ENCODE peak calls at places on chromosome 4, in seven cellular contexts. U, S, J, T, R, P and I are unnamed samples.

GRCh38 chr4:77931452-77932135 is 69.0 kb downstream of the MRPL1 start:
- DNase-seq in S (no peak), T (no peak), P (no peak), R (no peak), U (no peak), J (peak), I (no peak)

GRCh38 chr4:79682801-79683217 is 274.8 kb upstream of the GK2 start:
- DNase-seq in T (no peak), P (no peak), R (no peak), J (no peak), S (no peak), U (no peak), I (no peak)

GRCh38 chr4:139501117-139501516 is 47.2 kb downstream of the RAB33B start:
- DNase-seq in U (no peak), P (no peak), R (no peak), S (no peak), J (no peak), T (no peak), I (no peak)

GRCh38 chr4:182560358-182560757 is 317.2 kb downstream of the TENM3 start:
- DNase-seq in J (no peak), S (no peak), P (peak), R (peak), U (no peak), T (no peak), I (no peak)

GRCh38 chr4:58732973-58733372 is 1622.8 kb upstream of the IGFBP7 start:
- DNase-seq in R (no peak), U (no peak), T (peak), P (no peak), J (no peak), S (no peak), I (no peak)

GRCh38 chr4:85824166-85824945 is 349.4 kb downstream of the ARHGAP24 start:
- DNase-seq in T (no peak), J (no peak), R (no peak), U (no peak), S (no peak), P (no peak), I (no peak)

GRCh38 chr4:110163327-110164070 is 34.9 kb downstream of the ELOVL6 start:
- DNase-seq in T (peak), S (no peak), P (no peak), R (no peak), J (peak), U (no peak), I (no peak)

GRCh38 chr4:53019485-53020382 is 157.6 kb downstream of the RASL11B start:
- DNase-seq in S (no peak), T (peak), R (no peak), J (no peak), U (no peak), P (no peak), I (no peak)

GRCh38 chr4:16745009-16745408 is 153.4 kb downstream of the LDB2 start:
- DNase-seq in J (no peak), U (no peak), P (peak), T (no peak), S (no peak), R (no peak), I (no peak)

GRCh38 chr4:14348506-14348905 is 653.8 kb upstream of the CPEB2 start:
- DNase-seq in U (no peak), J (no peak), P (no peak), R (no peak), S (no peak), T (no peak), I (no peak)

GRCh38 chr4:181957088-181957487 is 286.1 kb upstream of the TENM3 start:
- DNase-seq in U (no peak), T (no peak), R (no peak), J (peak), P (no peak), S (no peak), I (no peak)

GRCh38 chr4:127015616-127016015 is 617.1 kb upstream of the INTU start:
- DNase-seq in J (no peak), S (no peak), R (no peak), U (no peak), T (no peak), P (no peak), I (no peak)

GRCh38 chr4:101102114-101102752 is 245.1 kb downstream of the PPP3CA start:
- DNase-seq in R (peak), T (no peak), S (no peak), P (no peak), U (no peak), J (peak), I (no peak)

GRCh38 chr4:182975806-182976205 is 58.6 kb upstream of the DCTD start:
- DNase-seq in J (peak), S (no peak), U (no peak), R (no peak), T (no peak), P (no peak), I (no peak)

GRCh38 chr4:163591614-163592020 is 97.1 kb downstream of the TMA16 start:
- DNase-seq in S (no peak), J (no peak), P (no peak), T (no peak), U (no peak), R (no peak), I (no peak)

GRCh38 chr4:95188701-95189401 is 359.9 kb downstream of the UNC5C start:
- DNase-seq in R (no peak), U (no peak), P (no peak), S (no peak), T (peak), J (no peak), I (no peak)

GRCh38 chr4:7806080-7806630 is 133.5 kb downstream of the AFAP1 start:
- DNase-seq in S (no peak), P (peak), T (no peak), J (peak), U (no peak), R (no peak), I (no peak)

GRCh38 chr4:2995546-2996265 is 32.3 kb downstream of the GRK4 start:
- DNase-seq in U (no peak), P (no peak), S (no peak), R (no peak), T (no peak), J (no peak), I (no peak)

GRCh38 chr4:7777017-7777710 is 162.5 kb downstream of the AFAP1 start:
- DNase-seq in S (no peak), R (no peak), P (no peak), T (no peak), J (no peak), U (no peak), I (peak)

GRCh38 chr4:110609044-110609750 is 13.7 kb downstream of the PITX2 start:
- DNase-seq in U (no peak), S (no peak), P (peak), R (no peak), J (no peak), T (no peak), I (no peak)

GRCh38 chr4:48046059-48046458 is 29.5 kb downstream of the NIPAL1 start:
- DNase-seq in P (no peak), J (no peak), S (no peak), T (no peak), U (no peak), R (no peak), I (no peak)

GRCh38 chr4:177573487-177573886 is 131.2 kb upstream of the AGA start:
- DNase-seq in T (no peak), U (no peak), S (no peak), P (no peak), J (no peak), R (no peak), I (no peak)